ENCODE peak calls at places on chromosomes 6 and 20, in five cellular contexts. F is HCT116, M is HepG2, G is K562, W is GM12878. T is an unnamed sample.

GRCh38 chr6:72623808-72624207 is 1.9 kb downstream of the KCNQ5 start:
- DNase-seq in F (no peak), M (no peak), G (no peak), W (no peak), T (no peak)

GRCh38 chr20:40931348-40932044 is 97.1 kb upstream of the TOP1 start:
- DNase-seq in F (no peak), M (no peak), G (no peak), W (no peak), T (no peak)

GRCh38 chr6:106976270-106976669 is 1.7 kb upstream of the CD24 start:
- DNase-seq in F (no peak), M (no peak), G (no peak), W (no peak), T (no peak)

GRCh38 chr6:151044465-151045441 is 179.3 kb downstream of the MTHFD1L start:
- DNase-seq in F (peak; percentile 82), M (peak; percentile 93), G (no peak), W (no peak), T (peak; percentile 94)

GRCh38 chr6:142372348-142372747 is 70.5 kb downstream of the ADGRG6 start:
- DNase-seq in F (peak; percentile 84), M (no peak), G (no peak), W (no peak), T (no peak)

GRCh38 chr20:9130407-9130995 is 61.6 kb downstream of the PLCB4 start:
- DNase-seq in F (no peak), M (no peak), G (no peak), W (no peak), T (no peak)

GRCh38 chr20:20551409-20551808 is 161.0 kb downstream of the RALGAPA2 start:
- DNase-seq in F (no peak), M (no peak), G (no peak), W (no peak), T (no peak)

GRCh38 chr6:113540491-113540890 is 316.7 kb upstream of the MARCKS start:
- DNase-seq in F (no peak), M (no peak), G (no peak), W (no peak), T (no peak)

GRCh38 chr6:127776320-127776719 is 124.5 kb downstream of the THEMIS start:
- DNase-seq in F (no peak), M (no peak), G (no peak), W (no peak), T (no peak)

GRCh38 chr20:63864545-63864977 is 509 bp upstream of the TPD52L2 start:
- DNase-seq in F (no peak), M (no peak), G (no peak), W (no peak), T (no peak)

GRCh38 chr20:62603907-62604785 is 38.2 kb upstream of the SLCO4A1 start:
- DNase-seq in F (no peak), M (no peak), G (no peak), W (no peak), T (no peak)

GRCh38 chr6:3389390-3390167 is 67.3 kb downstream of the SLC22A23 start:
- DNase-seq in F (no peak), M (no peak), G (no peak), W (no peak), T (no peak)

GRCh38 chr6:109874621-109875020 is 103.5 kb upstream of the GPR6 start:
- DNase-seq in F (no peak), M (no peak), G (no peak), W (no peak), T (no peak)

GRCh38 chr6:108655840-108656650 is 95.3 kb downstream of the FOXO3 start:
- DNase-seq in F (no peak), M (peak; percentile 62), G (no peak), W (no peak), T (no peak)

GRCh38 chr6:2900821-2901644 is 2.1 kb downstream of the SERPINB9 start:
- DNase-seq in F (no peak), M (no peak), G (no peak), W (no peak), T (no peak)

GRCh38 chr6:150622941-150623874 is 23.5 kb downstream of the PLEKHG1 start:
- DNase-seq in F (no peak), M (no peak), G (no peak), W (peak; percentile 87), T (no peak)

GRCh38 chr6:19838442-19839236 is 1.5 kb downstream of the ID4 start:
- DNase-seq in F (peak; percentile 33), M (peak; percentile 95), G (no peak), W (no peak), T (peak; percentile 4)

GRCh38 chr6:92047886-92048285 is 1371.5 kb downstream of the EPHA7 start:
- DNase-seq in F (no peak), M (no peak), G (no peak), W (no peak), T (no peak)

GRCh38 chr6:15023448-15023847 is 222.4 kb upstream of the JARID2 start:
- DNase-seq in F (no peak), M (no peak), G (no peak), W (peak; percentile 94), T (no peak)

GRCh38 chr6:41577865-41578713 is 31.9 kb downstream of the FOXP4 start:
- DNase-seq in F (peak; percentile 48), M (peak; percentile 99), G (peak; percentile 76), W (no peak), T (no peak)

GRCh38 chr20:61482425-61482887 is 230.4 kb downstream of the CDH4 start:
- DNase-seq in F (no peak), M (no peak), G (peak; percentile 56), W (no peak), T (no peak)

GRCh38 chr6:88567696-88568095 is 395.7 kb downstream of the RNGTT start:
- DNase-seq in F (no peak), M (no peak), G (no peak), W (no peak), T (no peak)

GRCh38 chr6:132764370-132764769 is 6.7 kb upstream of the VNN2 start:
- DNase-seq in F (no peak), M (no peak), G (no peak), W (no peak), T (peak; percentile 10)

GRCh38 chr6:132758689-132759088 is 985 bp upstream of the VNN2 start:
- DNase-seq in F (no peak), M (no peak), G (no peak), W (no peak), T (no peak)

GRCh38 chr6:132765560-132765959 is 7.9 kb upstream of the VNN2 start:
- DNase-seq in F (no peak), M (no peak), G (no peak), W (no peak), T (no peak)

GRCh38 chr6:132760256-132760655 is 2.6 kb upstream of the VNN2 start:
- DNase-seq in F (no peak), M (no peak), G (no peak), W (no peak), T (no peak)

DNA sequence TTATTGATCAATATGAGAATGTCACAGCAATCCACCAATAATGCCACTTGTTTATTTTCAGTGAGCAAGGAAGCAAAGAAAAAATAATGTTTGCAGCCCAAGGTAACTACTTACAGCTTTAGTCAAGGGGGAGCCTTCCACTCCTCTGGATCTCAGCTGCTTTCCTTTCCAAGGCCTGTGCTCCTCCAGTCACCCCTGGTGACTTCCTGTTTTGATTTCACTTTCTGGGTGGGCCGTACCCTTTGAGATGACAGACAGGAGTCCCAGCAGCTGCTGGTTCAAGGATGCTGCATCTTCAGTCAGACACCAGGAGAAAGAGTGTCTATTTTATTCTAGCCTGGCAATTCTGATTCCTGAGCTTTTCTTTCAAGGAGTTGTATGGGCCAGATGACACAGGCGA is 5.6 kb upstream of the VNN2 start:
- DNase-seq in F (no peak), M (no peak), G (no peak), W (peak; percentile 32), T (no peak)
- TF ChIP-seq REST in F (no peak), M (no peak), G (no peak), W (no peak), T (no peak)

DNA sequence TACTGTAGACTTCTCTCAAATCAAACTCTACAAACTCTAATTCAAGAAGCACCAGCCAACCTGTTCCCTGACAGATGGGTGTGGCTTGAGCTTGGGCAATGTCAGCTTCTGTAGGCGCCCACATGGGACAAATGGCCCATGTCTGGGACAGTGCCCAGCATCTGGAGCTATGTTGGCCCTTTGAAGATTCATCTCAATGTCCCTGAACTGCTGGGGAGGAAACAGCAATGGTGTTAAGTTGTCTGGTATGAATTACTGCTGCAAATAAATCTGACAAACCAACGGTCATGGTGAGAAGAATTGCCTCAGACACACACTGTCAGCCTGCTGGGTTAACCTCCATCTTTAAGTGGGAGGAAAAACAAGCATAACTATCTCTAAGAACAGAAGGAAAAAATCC is 274.8 kb downstream of the CDH26 start:
- DNase-seq in F (no peak), M (no peak), G (no peak), W (no peak), T (no peak)
- TF ChIP-seq POLR2A in F (no peak), M (no peak), G (no peak), W (no peak), T (no peak)

DNA sequence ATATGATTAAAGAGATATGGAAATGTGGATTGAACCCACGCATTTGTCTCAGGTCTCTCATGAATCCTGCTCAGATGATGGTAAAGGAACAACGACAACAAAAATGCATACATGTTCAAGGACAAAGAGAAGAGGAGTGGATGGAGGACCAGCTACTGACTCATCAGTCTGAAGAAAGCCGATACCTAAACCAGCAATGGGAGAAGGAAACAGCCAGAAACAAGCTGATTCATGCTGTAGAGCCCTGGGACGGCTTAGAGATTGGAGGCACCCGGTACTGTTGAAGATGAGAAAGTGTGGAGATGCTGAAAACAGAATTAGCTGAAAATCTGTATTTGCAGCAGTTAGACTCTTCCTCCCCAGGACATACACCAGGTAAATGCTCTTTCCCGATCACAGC is 14.4 kb upstream of the RIPPLY2 start:
- DNase-seq in F (no peak), M (no peak), G (no peak), W (no peak), T (no peak)
- TF ChIP-seq REST in F (no peak), M (no peak), G (no peak), W (no peak), T (no peak)

DNA sequence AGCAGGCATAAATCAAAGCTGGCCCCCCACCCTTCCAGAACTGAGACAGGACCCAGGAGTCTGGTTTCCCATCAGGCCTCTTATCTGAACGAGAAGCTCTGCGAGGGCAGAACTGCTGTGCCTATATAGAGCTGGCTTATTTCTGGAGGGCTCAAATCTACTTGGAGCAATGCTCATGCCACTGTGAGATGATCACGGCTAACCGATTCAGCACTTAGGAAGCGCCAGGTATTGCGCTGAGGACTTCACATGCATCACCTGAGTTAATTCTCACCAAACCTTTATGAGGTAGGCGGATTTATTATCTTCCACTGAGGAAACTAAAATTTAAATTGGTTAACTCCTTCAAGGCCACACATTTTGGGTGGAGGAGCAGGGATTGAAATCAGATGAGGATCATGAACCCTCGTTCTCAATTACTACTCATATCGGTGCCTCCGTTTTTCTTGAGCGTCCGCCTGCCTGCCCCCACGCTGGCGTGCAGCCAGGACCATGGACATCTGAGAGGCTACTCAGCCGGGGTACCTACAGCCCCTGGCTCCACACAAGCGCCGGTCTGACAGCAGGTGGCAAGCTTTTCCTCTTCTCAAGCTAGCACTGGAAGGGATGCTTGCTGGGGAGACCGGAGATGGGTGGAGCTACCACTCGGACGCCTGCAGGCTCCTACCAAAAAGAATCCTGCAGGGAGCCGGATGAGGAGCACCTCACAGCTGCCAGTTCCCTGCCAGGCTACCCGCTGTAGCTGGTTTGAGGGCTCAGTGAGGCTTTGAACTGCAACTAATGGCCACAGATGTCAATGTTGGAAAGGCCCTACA is 1.0 kb upstream of the PCIF1 start:
- DNase-seq in F (peak; percentile 66), M (peak; percentile 95), G (peak; percentile 59), W (peak; percentile 38), T (peak; percentile 91)
- TF ChIP-seq POLR2A in F (no peak), M (peak; percentile 82), G (no peak), W (no peak), T (peak; percentile 50)

T was measured in A549.